ENCODE peak calls at places on chromosomes 4 and X, in nine cellular contexts. One of them, this sample, is unnamed.

GRCh38 chr4:102439835-102440234 is 61.3 kb upstream of the NFKB1 start:
- DNase-seq in HepG2: peak
- DNase-seq in right lobe of liver: no peak
- DNase-seq in foreskin fibroblast: peak
- DNase-seq in fibroblast of villous mesenchyme: peak
- DNase-seq in transverse colon: no peak
- DNase-seq in fibroblast of mammary gland: peak
- DNase-seq in HFF-Myc: peak
- DNase-seq in fibroblast of the aortic adventitia: peak
- DNase-seq in this sample: peak

GRCh38 chrX:109760241-109760921 is 27.3 kb upstream of the ACSL4 start:
- DNase-seq in fibroblast of the aortic adventitia: peak
- DNase-seq in HFF-Myc: no peak
- DNase-seq in transverse colon: no peak
- DNase-seq in foreskin fibroblast: no peak
- DNase-seq in right lobe of liver: no peak
- DNase-seq in fibroblast of villous mesenchyme: peak
- DNase-seq in HepG2: no peak
- DNase-seq in fibroblast of mammary gland: peak
- DNase-seq in this sample: no peak

GRCh38 chr4:76585897-76586360 is 150.9 kb downstream of the SHROOM3 start:
- DNase-seq in foreskin fibroblast: no peak
- DNase-seq in HepG2: peak
- DNase-seq in fibroblast of the aortic adventitia: no peak
- DNase-seq in HFF-Myc: no peak
- DNase-seq in right lobe of liver: peak
- DNase-seq in transverse colon: peak
- DNase-seq in fibroblast of mammary gland: no peak
- DNase-seq in fibroblast of villous mesenchyme: peak
- DNase-seq in this sample: peak

GRCh38 chrX:44042731-44043130 is 69.5 kb upstream of the NDP start:
- DNase-seq in transverse colon: no peak
- DNase-seq in foreskin fibroblast: peak
- DNase-seq in fibroblast of the aortic adventitia: peak
- DNase-seq in HepG2: no peak
- DNase-seq in fibroblast of mammary gland: peak
- DNase-seq in fibroblast of villous mesenchyme: peak
- DNase-seq in right lobe of liver: no peak
- DNase-seq in HFF-Myc: no peak
- DNase-seq in this sample: peak

GRCh38 chrX:70826715-70827114 is 81.8 kb downstream of the TEX11 start:
- DNase-seq in HFF-Myc: no peak
- DNase-seq in transverse colon: no peak
- DNase-seq in fibroblast of the aortic adventitia: no peak
- DNase-seq in fibroblast of villous mesenchyme: peak
- DNase-seq in foreskin fibroblast: no peak
- DNase-seq in HepG2: no peak
- DNase-seq in right lobe of liver: no peak
- DNase-seq in fibroblast of mammary gland: no peak
- DNase-seq in this sample: no peak

GRCh38 chr4:74618659-74619058 is 173.7 kb downstream of the AREG start:
- DNase-seq in foreskin fibroblast: peak
- DNase-seq in right lobe of liver: no peak
- DNase-seq in HepG2: no peak
- DNase-seq in HFF-Myc: no peak
- DNase-seq in transverse colon: no peak
- DNase-seq in fibroblast of mammary gland: peak
- DNase-seq in fibroblast of the aortic adventitia: no peak
- DNase-seq in fibroblast of villous mesenchyme: no peak
- DNase-seq in this sample: peak

GRCh38 chr4:21976166-21976565 is 27.6 kb upstream of the KCNIP4 start:
- DNase-seq in right lobe of liver: no peak
- DNase-seq in foreskin fibroblast: no peak
- DNase-seq in HFF-Myc: no peak
- DNase-seq in fibroblast of villous mesenchyme: no peak
- DNase-seq in transverse colon: no peak
- DNase-seq in fibroblast of the aortic adventitia: no peak
- DNase-seq in HepG2: no peak
- DNase-seq in fibroblast of mammary gland: no peak
- DNase-seq in this sample: no peak

GRCh38 chr4:124907881-124908280 is 195.3 kb upstream of the ANKRD50 start:
- DNase-seq in fibroblast of villous mesenchyme: peak
- DNase-seq in HepG2: no peak
- DNase-seq in HFF-Myc: peak
- DNase-seq in right lobe of liver: no peak
- DNase-seq in fibroblast of mammary gland: peak
- DNase-seq in fibroblast of the aortic adventitia: peak
- DNase-seq in foreskin fibroblast: peak
- DNase-seq in transverse colon: no peak
- DNase-seq in this sample: peak

GRCh38 chr4:121380448-121381147 is at the start of gene QRFPR:
- DNase-seq in right lobe of liver: no peak
- DNase-seq in HepG2: no peak
- DNase-seq in foreskin fibroblast: peak
- DNase-seq in fibroblast of villous mesenchyme: no peak
- DNase-seq in HFF-Myc: no peak
- DNase-seq in fibroblast of mammary gland: no peak
- DNase-seq in transverse colon: no peak
- DNase-seq in fibroblast of the aortic adventitia: no peak
- DNase-seq in this sample: peak

GRCh38 chr4:177450421-177451107 is 8.3 kb upstream of the AGA start:
- DNase-seq in HFF-Myc: no peak
- DNase-seq in fibroblast of the aortic adventitia: peak
- DNase-seq in right lobe of liver: no peak
- DNase-seq in fibroblast of villous mesenchyme: peak
- DNase-seq in HepG2: no peak
- DNase-seq in fibroblast of mammary gland: peak
- DNase-seq in foreskin fibroblast: peak
- DNase-seq in transverse colon: no peak
- DNase-seq in this sample: peak

GRCh38 chr4:96913437-96914075 is 1073.7 kb downstream of the PDHA2 start:
- DNase-seq in fibroblast of mammary gland: no peak
- DNase-seq in foreskin fibroblast: no peak
- DNase-seq in fibroblast of the aortic adventitia: no peak
- DNase-seq in right lobe of liver: no peak
- DNase-seq in transverse colon: no peak
- DNase-seq in HFF-Myc: no peak
- DNase-seq in HepG2: no peak
- DNase-seq in fibroblast of villous mesenchyme: no peak
- DNase-seq in this sample: no peak

GRCh38 chr4:65508169-65508568 is 162.1 kb downstream of the EPHA5 start:
- DNase-seq in HepG2: no peak
- DNase-seq in transverse colon: no peak
- DNase-seq in fibroblast of the aortic adventitia: peak
- DNase-seq in fibroblast of mammary gland: peak
- DNase-seq in fibroblast of villous mesenchyme: peak
- DNase-seq in foreskin fibroblast: peak
- DNase-seq in right lobe of liver: no peak
- DNase-seq in HFF-Myc: no peak
- DNase-seq in this sample: peak

GRCh38 chr4:101321481-101322042 is 25.8 kb downstream of the PPP3CA start:
- DNase-seq in HepG2: no peak
- DNase-seq in fibroblast of the aortic adventitia: peak
- DNase-seq in transverse colon: no peak
- DNase-seq in fibroblast of mammary gland: no peak
- DNase-seq in foreskin fibroblast: no peak
- DNase-seq in fibroblast of villous mesenchyme: peak
- DNase-seq in HFF-Myc: no peak
- DNase-seq in right lobe of liver: no peak
- DNase-seq in this sample: peak

GRCh38 chrX:47683171-47684145 is 24.5 kb upstream of the UXT start:
- DNase-seq in fibroblast of the aortic adventitia: no peak
- DNase-seq in foreskin fibroblast: no peak
- DNase-seq in transverse colon: no peak
- DNase-seq in fibroblast of mammary gland: peak
- DNase-seq in right lobe of liver: no peak
- DNase-seq in HepG2: no peak
- DNase-seq in fibroblast of villous mesenchyme: peak
- DNase-seq in HFF-Myc: no peak
- DNase-seq in this sample: no peak

GRCh38 chr4:89835413-89835812 is 1.5 kb downstream of the SNCA start:
- DNase-seq in HepG2: no peak
- DNase-seq in fibroblast of the aortic adventitia: no peak
- DNase-seq in foreskin fibroblast: no peak
- DNase-seq in transverse colon: no peak
- DNase-seq in HFF-Myc: no peak
- DNase-seq in fibroblast of mammary gland: no peak
- DNase-seq in right lobe of liver: no peak
- DNase-seq in fibroblast of villous mesenchyme: no peak
- DNase-seq in this sample: no peak

GRCh38 chr4:163582688-163583087 is 88.2 kb downstream of the TMA16 start:
- DNase-seq in HepG2: no peak
- DNase-seq in fibroblast of villous mesenchyme: no peak
- DNase-seq in foreskin fibroblast: no peak
- DNase-seq in HFF-Myc: no peak
- DNase-seq in transverse colon: no peak
- DNase-seq in fibroblast of the aortic adventitia: no peak
- DNase-seq in fibroblast of mammary gland: peak
- DNase-seq in right lobe of liver: no peak
- DNase-seq in this sample: no peak

GRCh38 chr4:177511611-177512010 is 69.4 kb upstream of the AGA start:
- DNase-seq in fibroblast of villous mesenchyme: no peak
- DNase-seq in HepG2: no peak
- DNase-seq in transverse colon: peak
- DNase-seq in foreskin fibroblast: no peak
- DNase-seq in fibroblast of the aortic adventitia: no peak
- DNase-seq in fibroblast of mammary gland: no peak
- DNase-seq in HFF-Myc: no peak
- DNase-seq in right lobe of liver: no peak
- DNase-seq in this sample: no peak

DNA sequence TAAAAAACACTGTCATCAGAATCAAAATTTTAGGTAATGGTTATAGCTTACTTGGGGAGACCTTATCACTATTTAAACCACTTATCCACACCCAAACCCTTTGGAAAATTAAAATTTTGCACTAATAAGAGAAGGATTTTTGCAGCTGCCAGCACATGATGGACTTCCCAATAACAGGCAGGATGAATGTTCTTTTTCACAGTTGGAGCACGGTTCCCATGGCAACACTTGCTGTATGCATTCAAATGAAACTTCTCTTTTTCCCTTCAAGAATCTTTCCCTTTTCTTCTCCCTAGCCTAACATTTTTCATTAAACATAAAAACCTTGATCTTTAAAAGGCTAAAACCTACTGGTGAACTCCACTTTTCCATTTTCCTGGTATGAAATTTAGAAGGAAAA is 768.2 kb downstream of the KCTD8 start:
- DNase-seq in fibroblast of villous mesenchyme: no peak
- DNase-seq in foreskin fibroblast: no peak
- DNase-seq in transverse colon: no peak
- DNase-seq in HepG2: no peak
- DNase-seq in fibroblast of the aortic adventitia: no peak
- DNase-seq in fibroblast of mammary gland: no peak
- DNase-seq in HFF-Myc: no peak
- DNase-seq in right lobe of liver: no peak
- DNase-seq in this sample: no peak
- H3K4me3 ChIP-seq in fibroblast of villous mesenchyme: no peak
- H3K4me3 ChIP-seq in foreskin fibroblast: no peak
- H3K4me3 ChIP-seq in transverse colon: no peak
- H3K4me3 ChIP-seq in HepG2: no peak
- H3K4me3 ChIP-seq in fibroblast of the aortic adventitia: no peak
- H3K4me3 ChIP-seq in fibroblast of mammary gland: no peak
- H3K4me3 ChIP-seq in HFF-Myc: no peak
- H3K4me3 ChIP-seq in right lobe of liver: no peak
- H3K4me3 ChIP-seq in this sample: no peak

DNA sequence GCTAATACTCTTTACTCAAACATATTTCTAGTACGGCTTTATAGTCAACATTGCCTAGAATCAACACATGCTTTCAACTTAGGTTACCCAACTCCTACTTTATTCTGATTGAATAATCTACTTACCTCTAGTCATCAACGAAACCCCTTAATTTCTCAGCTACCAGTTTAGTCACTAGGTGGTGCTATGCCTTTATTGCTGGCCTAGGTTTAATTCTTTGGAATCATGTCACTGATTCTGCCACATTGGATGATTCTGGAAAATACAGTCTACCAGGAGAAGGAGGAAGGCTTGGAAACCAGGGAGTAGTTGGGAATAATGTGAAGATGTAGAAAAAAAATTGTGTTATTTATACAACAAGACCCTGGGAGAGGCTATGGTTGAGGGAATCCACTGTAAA is 167.7 kb downstream of the DCAF12L2 start:
- DNase-seq in HepG2: no peak
- DNase-seq in fibroblast of mammary gland: peak
- DNase-seq in transverse colon: no peak
- DNase-seq in fibroblast of the aortic adventitia: no peak
- DNase-seq in HFF-Myc: no peak
- DNase-seq in right lobe of liver: no peak
- DNase-seq in foreskin fibroblast: no peak
- DNase-seq in fibroblast of villous mesenchyme: no peak
- DNase-seq in this sample: peak
- TF ChIP-seq CTCF in HepG2: peak
- TF ChIP-seq CTCF in fibroblast of mammary gland: peak
- TF ChIP-seq CTCF in transverse colon: no peak
- TF ChIP-seq CTCF in fibroblast of the aortic adventitia: no peak
- TF ChIP-seq CTCF in HFF-Myc: no peak
- TF ChIP-seq CTCF in right lobe of liver: peak
- TF ChIP-seq CTCF in foreskin fibroblast: no peak
- TF ChIP-seq CTCF in fibroblast of villous mesenchyme: peak
- TF ChIP-seq CTCF in this sample: peak

GRCh38 chr4:183249854-183250253 is 70.2 kb downstream of the CLDN22 start:
- DNase-seq in fibroblast of mammary gland: peak
- DNase-seq in right lobe of liver: no peak
- DNase-seq in HFF-Myc: peak
- DNase-seq in fibroblast of the aortic adventitia: peak
- DNase-seq in transverse colon: peak
- DNase-seq in HepG2: peak
- DNase-seq in fibroblast of villous mesenchyme: peak
- DNase-seq in foreskin fibroblast: peak
- DNase-seq in this sample: peak
- H3K4me3 ChIP-seq in fibroblast of mammary gland: no peak
- H3K4me3 ChIP-seq in right lobe of liver: no peak
- H3K4me3 ChIP-seq in HFF-Myc: no peak
- H3K4me3 ChIP-seq in fibroblast of the aortic adventitia: no peak
- H3K4me3 ChIP-seq in transverse colon: no peak
- H3K4me3 ChIP-seq in HepG2: no peak
- H3K4me3 ChIP-seq in fibroblast of villous mesenchyme: no peak
- H3K4me3 ChIP-seq in foreskin fibroblast: no peak
- H3K4me3 ChIP-seq in this sample: no peak

GRCh38 chr4:55321707-55322264 is 24.3 kb upstream of the SRD5A3 start:
- DNase-seq in HepG2: peak
- DNase-seq in fibroblast of villous mesenchyme: peak
- DNase-seq in right lobe of liver: peak
- DNase-seq in foreskin fibroblast: peak
- DNase-seq in fibroblast of the aortic adventitia: peak
- DNase-seq in HFF-Myc: peak
- DNase-seq in fibroblast of mammary gland: peak
- DNase-seq in transverse colon: peak
- DNase-seq in this sample: peak
- TF ChIP-seq CTCF in HepG2: peak
- TF ChIP-seq CTCF in fibroblast of villous mesenchyme: peak
- TF ChIP-seq CTCF in right lobe of liver: peak
- TF ChIP-seq CTCF in foreskin fibroblast: peak
- TF ChIP-seq CTCF in fibroblast of the aortic adventitia: peak
- TF ChIP-seq CTCF in HFF-Myc: peak
- TF ChIP-seq CTCF in fibroblast of mammary gland: peak
- TF ChIP-seq CTCF in transverse colon: peak
- TF ChIP-seq CTCF in this sample: peak

This sample was measured in cardiac fibroblast.